ENCODE peak calls at places on chromosomes 3 and 15, in five cellular contexts. One of them, this sample, is unnamed.

GRCh38 chr3:191068946-191069813 is 129.9 kb upstream of the OSTN start:
- DNase-seq in cardiac fibroblast: peak
- DNase-seq in NCI-H2171: no peak
- DNase-seq in psoas muscle: no peak
- DNase-seq in GM12865: no peak
- DNase-seq in this sample: no peak

GRCh38 chr3:123410149-123410515 is 38.8 kb downstream of the ADCY5 start:
- DNase-seq in cardiac fibroblast: no peak
- DNase-seq in GM12865: no peak
- DNase-seq in NCI-H2171: no peak
- DNase-seq in psoas muscle: no peak
- DNase-seq in this sample: no peak

GRCh38 chr3:38950585-38950984 is 101.2 kb downstream of the SCN11A start:
- DNase-seq in GM12865: no peak
- DNase-seq in cardiac fibroblast: no peak
- DNase-seq in psoas muscle: no peak
- DNase-seq in NCI-H2171: no peak
- DNase-seq in this sample: no peak

GRCh38 chr15:75202251-75203016 is 752 bp downstream of the C15orf39 start:
- DNase-seq in NCI-H2171: peak
- DNase-seq in cardiac fibroblast: peak
- DNase-seq in psoas muscle: peak
- DNase-seq in GM12865: peak
- DNase-seq in this sample: no peak

GRCh38 chr15:25094066-25094465 is 139.3 kb downstream of the SNRPN start:
- DNase-seq in cardiac fibroblast: no peak
- DNase-seq in GM12865: no peak
- DNase-seq in NCI-H2171: no peak
- DNase-seq in psoas muscle: no peak
- DNase-seq in this sample: no peak

GRCh38 chr3:122247087-122247824 is 63.8 kb downstream of the CASR start:
- DNase-seq in GM12865: no peak
- DNase-seq in psoas muscle: no peak
- DNase-seq in cardiac fibroblast: no peak
- DNase-seq in NCI-H2171: no peak
- DNase-seq in this sample: no peak

GRCh38 chr3:125039041-125039896 is 16.5 kb downstream of the HEG1 start:
- DNase-seq in GM12865: no peak
- DNase-seq in NCI-H2171: peak
- DNase-seq in cardiac fibroblast: no peak
- DNase-seq in psoas muscle: no peak
- DNase-seq in this sample: no peak

GRCh38 chr15:58361291-58361759 is 70.5 kb upstream of the LIPC start:
- DNase-seq in GM12865: no peak
- DNase-seq in cardiac fibroblast: peak
- DNase-seq in psoas muscle: no peak
- DNase-seq in NCI-H2171: peak
- DNase-seq in this sample: peak

GRCh38 chr3:177607596-177607995 is 410.3 kb upstream of the TBL1XR1 start:
- DNase-seq in NCI-H2171: no peak
- DNase-seq in cardiac fibroblast: no peak
- DNase-seq in psoas muscle: no peak
- DNase-seq in GM12865: no peak
- DNase-seq in this sample: no peak

GRCh38 chr3:139074565-139075115 is 29.9 kb upstream of the PRR23C start:
- DNase-seq in GM12865: no peak
- DNase-seq in NCI-H2171: no peak
- DNase-seq in cardiac fibroblast: no peak
- DNase-seq in psoas muscle: no peak
- DNase-seq in this sample: no peak

GRCh38 chr15:52780172-52780980 is 9.8 kb downstream of the ONECUT1 start:
- DNase-seq in NCI-H2171: no peak
- DNase-seq in psoas muscle: peak
- DNase-seq in GM12865: peak
- DNase-seq in cardiac fibroblast: peak
- DNase-seq in this sample: peak

GRCh38 chr3:158696618-158697017 is 24.2 kb upstream of the LXN start:
- DNase-seq in NCI-H2171: no peak
- DNase-seq in GM12865: no peak
- DNase-seq in cardiac fibroblast: peak
- DNase-seq in psoas muscle: no peak
- DNase-seq in this sample: no peak

GRCh38 chr15:58489289-58489688 is 57.5 kb downstream of the LIPC start:
- DNase-seq in GM12865: no peak
- DNase-seq in psoas muscle: no peak
- DNase-seq in NCI-H2171: no peak
- DNase-seq in cardiac fibroblast: no peak
- DNase-seq in this sample: no peak

GRCh38 chr3:154151969-154152368 is 30.8 kb downstream of the ARHGEF26 start:
- DNase-seq in GM12865: no peak
- DNase-seq in cardiac fibroblast: peak
- DNase-seq in NCI-H2171: no peak
- DNase-seq in psoas muscle: no peak
- DNase-seq in this sample: peak

GRCh38 chr15:79922512-79923067 is 25.8 kb upstream of the MTHFS start:
- DNase-seq in NCI-H2171: no peak
- DNase-seq in cardiac fibroblast: no peak
- DNase-seq in psoas muscle: no peak
- DNase-seq in GM12865: no peak
- DNase-seq in this sample: no peak